ENCODE peak calls at places on chromosomes 2 and 18, in seven cellular contexts. D, A, E, O, S, G and H are unnamed samples.

GRCh38 chr2:233221378-233222063 is 30.0 kb upstream of the ATG16L1 start:
- DNase-seq in D (peak), O (no peak), A (no peak), S (peak), E (no peak), G (no peak), H (no peak)

GRCh38 chr2:170679607-170680079 is 35.5 kb upstream of the SP5 start:
- DNase-seq in A (no peak), E (no peak), G (no peak), D (peak), O (no peak), S (no peak), H (no peak)

GRCh38 chr2:237132799-237133198 is 47.1 kb downstream of the COPS8 start:
- DNase-seq in O (peak), G (no peak), S (peak), A (peak), E (no peak), D (no peak), H (no peak)

GRCh38 chr2:10267036-10267435 is 35.7 kb upstream of the HPCAL1 start:
- DNase-seq in S (no peak), A (no peak), O (no peak), D (no peak), E (no peak), G (no peak), H (no peak)

GRCh38 chr2:239157269-239157668 is 243.6 kb downstream of the HDAC4 start:
- DNase-seq in S (no peak), O (no peak), E (no peak), D (no peak), G (no peak), A (no peak), H (no peak)

GRCh38 chr2:96875498-96876035 is 5.7 kb upstream of the SEMA4C start:
- DNase-seq in A (no peak), S (no peak), G (no peak), E (no peak), D (no peak), O (no peak), H (no peak)

GRCh38 chr2:200585730-200586643 is at the start of gene AOX1:
- DNase-seq in E (peak), S (peak), A (no peak), O (peak), G (no peak), D (peak), H (peak)

GRCh38 chr2:222296911-222297599 is 1.7 kb downstream of the PAX3 start:
- DNase-seq in E (no peak), G (peak), O (no peak), A (no peak), S (no peak), D (no peak), H (no peak)

GRCh38 chr2:182220318-182220717 is 206.5 kb downstream of the PDE1A start:
- DNase-seq in S (no peak), D (no peak), E (no peak), O (no peak), G (no peak), A (no peak), H (no peak)

GRCh38 chr2:16217271-16217670 is 276.9 kb downstream of the MYCN start:
- DNase-seq in S (no peak), A (no peak), G (no peak), E (no peak), O (no peak), D (no peak), H (no peak)

GRCh38 chr2:210558708-210559107 is 2.3 kb downstream of the CPS1 start:
- DNase-seq in D (peak), A (no peak), S (peak), O (no peak), E (no peak), G (no peak), H (no peak)

GRCh38 chr2:28292491-28292890 is 100.2 kb upstream of the FOSL2 start:
- DNase-seq in O (no peak), E (no peak), A (no peak), G (no peak), D (no peak), S (peak), H (no peak)

GRCh38 chr2:12504443-12504842 is 212.3 kb upstream of the TRIB2 start:
- DNase-seq in S (peak), G (no peak), E (no peak), A (no peak), D (no peak), O (no peak), H (no peak)

GRCh38 chr2:1769703-1770422 is 25.5 kb upstream of the PXDN start:
- DNase-seq in S (peak), A (peak), G (no peak), O (peak), D (peak), E (peak), H (no peak)

GRCh38 chr18:65175681-65176080 is 575.1 kb upstream of the CDH7 start:
- DNase-seq in G (no peak), O (no peak), D (no peak), A (no peak), S (no peak), E (no peak), H (no peak)

GRCh38 chr18:63407734-63408133 is 14.5 kb downstream of the VPS4B start:
- DNase-seq in S (peak), G (no peak), D (no peak), E (no peak), O (no peak), A (no peak), H (no peak)

GRCh38 chr2:219111375-219112069 is 49.1 kb downstream of the NHEJ1 start:
- DNase-seq in S (no peak), G (no peak), A (no peak), D (no peak), E (no peak), O (no peak), H (no peak)

GRCh38 chr2:86015006-86015405 is 90.7 kb downstream of the POLR1A start:
- DNase-seq in A (no peak), D (no peak), E (no peak), O (no peak), S (no peak), G (no peak), H (no peak)

GRCh38 chr2:138364554-138365162 is 136.9 kb upstream of the SPOPL start:
- DNase-seq in G (no peak), O (no peak), D (peak), A (no peak), S (peak), E (no peak), H (no peak)

GRCh38 chr2:104434363-104434792 is 419.5 kb upstream of the POU3F3 start:
- DNase-seq in D (no peak), O (peak), S (no peak), G (no peak), E (peak), A (no peak), H (no peak)

GRCh38 chr2:182980115-182980514 is 58.1 kb downstream of the NCKAP1 start:
- DNase-seq in D (peak), A (peak), S (peak), G (peak), O (peak), E (peak), H (peak)

GRCh38 chr18:78518805-78519204 is 460.8 kb upstream of the SALL3 start:
- DNase-seq in E (no peak), G (no peak), A (no peak), S (no peak), D (no peak), O (no peak), H (no peak)

GRCh38 chr2:1613731-1614354 is 130.5 kb downstream of the PXDN start:
- DNase-seq in D (peak), S (peak), A (no peak), G (no peak), O (no peak), E (no peak), H (no peak)

GRCh38 chr2:166410828-166411472 is 35.2 kb upstream of the SCN9A start:
- DNase-seq in S (peak), O (no peak), D (peak), E (no peak), G (peak), A (peak), H (no peak)

GRCh38 chr2:216695401-216695821 is at the start of gene IGFBP5:
- DNase-seq in E (no peak), A (no peak), D (peak), G (no peak), O (no peak), S (peak), H (no peak)

GRCh38 chr2:12514631-12515437 is 201.9 kb upstream of the TRIB2 start:
- DNase-seq in E (no peak), D (no peak), O (no peak), A (no peak), S (no peak), G (no peak), H (peak)

GRCh38 chr2:118902279-118903028 is 39.5 kb upstream of the MARCO start:
- DNase-seq in A (no peak), E (no peak), S (no peak), O (no peak), G (peak), D (no peak), H (no peak)

GRCh38 chr2:231922945-231923344 is 3.3 kb downstream of the NPPC start:
- DNase-seq in S (no peak), A (no peak), G (no peak), E (no peak), D (no peak), O (no peak), H (no peak)

GRCh38 chr2:11024010-11024615 is 112.4 kb downstream of the KCNF1 start:
- DNase-seq in D (no peak), S (no peak), O (no peak), E (no peak), G (no peak), A (no peak), H (no peak)

GRCh38 chr2:189109921-189110397 is 69.6 kb downstream of the COL5A2 start:
- DNase-seq in G (no peak), D (no peak), O (no peak), E (no peak), S (no peak), A (no peak), H (no peak)

GRCh38 chr18:8938817-8939216 is 163.7 kb upstream of the NDUFV2 start:
- DNase-seq in S (peak), E (no peak), D (no peak), O (no peak), G (peak), A (no peak), H (no peak)